ENCODE peak calls at places on chromosomes 4 and X, in four cellular contexts. One of them, this sample, is unnamed.

GRCh38 chrX:17547658-17548057 is 172.7 kb downstream of the NHS start:
- DNase-seq in K562: peak
- DNase-seq in HepG2: peak
- DNase-seq in H1: no peak
- DNase-seq in this sample: peak

GRCh38 chr4:111717916-111718315 is 427.3 kb upstream of the FAM241A start:
- DNase-seq in K562: no peak
- DNase-seq in HepG2: no peak
- DNase-seq in H1: no peak
- DNase-seq in this sample: no peak

GRCh38 chr4:89303989-89304388 is 3.6 kb downstream of the GPRIN3 start:
- DNase-seq in H1: no peak
- DNase-seq in K562: no peak
- DNase-seq in HepG2: no peak
- DNase-seq in this sample: no peak

GRCh38 chr4:106032851-106033286 is 137.6 kb downstream of the NPNT start:
- DNase-seq in K562: no peak
- DNase-seq in H1: no peak
- DNase-seq in HepG2: peak
- DNase-seq in this sample: no peak

GRCh38 chr4:109472343-109472761 is 38.7 kb downstream of the SEC24B start:
- DNase-seq in K562: peak
- DNase-seq in H1: no peak
- DNase-seq in HepG2: no peak
- DNase-seq in this sample: peak

GRCh38 chr4:114026447-114026846 is 47.0 kb upstream of the ARSJ start:
- DNase-seq in HepG2: no peak
- DNase-seq in H1: no peak
- DNase-seq in K562: no peak
- DNase-seq in this sample: no peak

GRCh38 chr4:12545845-12546244 is 938.3 kb downstream of the RAB28 start:
- DNase-seq in K562: no peak
- DNase-seq in H1: no peak
- DNase-seq in HepG2: no peak
- DNase-seq in this sample: no peak

GRCh38 chrX:77342028-77342427 is 105.2 kb upstream of the FGF16 start:
- DNase-seq in K562: no peak
- DNase-seq in H1: no peak
- DNase-seq in HepG2: no peak
- DNase-seq in this sample: no peak

GRCh38 chrX:141791856-141792255 is 46.3 kb upstream of the MAGEC3 start:
- DNase-seq in HepG2: no peak
- DNase-seq in K562: no peak
- DNase-seq in H1: no peak
- DNase-seq in this sample: no peak

GRCh38 chrX:40646489-40647306 is 663 bp downstream of the CXorf38 start:
- DNase-seq in H1: peak
- DNase-seq in HepG2: no peak
- DNase-seq in K562: peak
- DNase-seq in this sample: peak

GRCh38 chr4:52259978-52260377 is 208.9 kb downstream of the SPATA18 start:
- DNase-seq in HepG2: no peak
- DNase-seq in H1: no peak
- DNase-seq in K562: no peak
- DNase-seq in this sample: no peak

GRCh38 chrX:44101300-44101699 is 128.1 kb upstream of the NDP start:
- DNase-seq in HepG2: no peak
- DNase-seq in K562: no peak
- DNase-seq in H1: no peak
- DNase-seq in this sample: no peak

GRCh38 chr4:95106408-95106928 is 348.7 kb downstream of the BMPR1B start:
- DNase-seq in H1: no peak
- DNase-seq in K562: no peak
- DNase-seq in HepG2: no peak
- DNase-seq in this sample: no peak

GRCh38 chr4:163681208-163681821 is 186.8 kb downstream of the TMA16 start:
- DNase-seq in HepG2: peak
- DNase-seq in K562: peak
- DNase-seq in H1: no peak
- DNase-seq in this sample: peak

GRCh38 chr4:6295495-6295894 is 25.8 kb downstream of the WFS1 start:
- DNase-seq in HepG2: no peak
- DNase-seq in K562: no peak
- DNase-seq in H1: no peak
- DNase-seq in this sample: no peak

GRCh38 chr4:80685219-80685618 is 345.3 kb upstream of the BMP3 start:
- DNase-seq in HepG2: no peak
- DNase-seq in K562: no peak
- DNase-seq in H1: no peak
- DNase-seq in this sample: no peak

GRCh38 chr4:13546374-13546854 is 2.1 kb upstream of the NKX3-2 start:
- DNase-seq in HepG2: no peak
- DNase-seq in K562: no peak
- DNase-seq in H1: peak
- DNase-seq in this sample: no peak

GRCh38 chr4:26242451-26242850 is 78.4 kb upstream of the RBPJ start:
- DNase-seq in K562: no peak
- DNase-seq in HepG2: no peak
- DNase-seq in H1: no peak
- DNase-seq in this sample: no peak

GRCh38 chrX:3393581-3394111 is 47.2 kb upstream of the MXRA5 start:
- DNase-seq in K562: no peak
- DNase-seq in HepG2: no peak
- DNase-seq in H1: no peak
- DNase-seq in this sample: peak

GRCh38 chrX:107205770-107206696 is at the start of the genes DNAAF6 and NUP62CL:
- DNase-seq in HepG2: peak
- DNase-seq in H1: peak
- DNase-seq in K562: peak
- DNase-seq in this sample: peak

GRCh38 chr4:104743141-104743748 is 248.6 kb upstream of the CXXC4 start:
- DNase-seq in H1: no peak
- DNase-seq in K562: no peak
- DNase-seq in HepG2: no peak
- DNase-seq in this sample: no peak

GRCh38 chr4:158818595-158818994 is 49.8 kb downstream of the FNIP2 start:
- DNase-seq in K562: no peak
- DNase-seq in HepG2: no peak
- DNase-seq in H1: no peak
- DNase-seq in this sample: peak

GRCh38 chr4:124030038-124030638 is 633.5 kb downstream of the SPRY1 start:
- DNase-seq in H1: no peak
- DNase-seq in K562: no peak
- DNase-seq in HepG2: no peak
- DNase-seq in this sample: no peak

GRCh38 chr4:41796545-41797210 is 48.2 kb upstream of the PHOX2B start:
- DNase-seq in HepG2: no peak
- DNase-seq in K562: no peak
- DNase-seq in H1: peak
- DNase-seq in this sample: no peak

GRCh38 chrX:54920610-54921426 is at the start of gene TRO:
- DNase-seq in HepG2: no peak
- DNase-seq in H1: peak
- DNase-seq in K562: no peak
- DNase-seq in this sample: no peak

GRCh38 chr4:13367244-13367643 is 116.9 kb downstream of the RAB28 start:
- DNase-seq in HepG2: peak
- DNase-seq in H1: no peak
- DNase-seq in K562: no peak
- DNase-seq in this sample: no peak

GRCh38 chr4:168484626-168485025 is 4.3 kb upstream of the DDX60L start:
- DNase-seq in K562: no peak
- DNase-seq in H1: no peak
- DNase-seq in HepG2: no peak
- DNase-seq in this sample: peak

DNA sequence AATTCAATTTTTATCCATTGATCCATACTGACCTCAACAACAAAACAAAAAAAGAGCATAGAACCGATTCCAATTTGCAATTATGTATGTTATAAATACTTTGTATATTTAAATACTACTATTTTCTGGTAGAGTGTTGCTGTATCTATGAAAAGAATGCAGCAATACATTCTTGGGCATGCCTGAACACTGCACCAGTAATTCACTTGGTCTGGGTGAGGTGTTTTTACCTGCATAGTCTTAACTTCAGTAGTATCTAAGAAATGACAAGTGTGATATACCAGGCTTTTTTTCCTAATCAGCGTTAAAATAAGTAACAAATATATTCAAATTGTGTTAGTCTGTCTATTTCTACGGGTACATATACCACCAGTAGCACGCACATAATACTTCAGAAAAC is 120.2 kb downstream of the KLHL13 start:
- DNase-seq in K562: no peak
- DNase-seq in H1: no peak
- DNase-seq in HepG2: no peak
- DNase-seq in this sample: no peak
- H3K27ac ChIP-seq in K562: no peak
- H3K27ac ChIP-seq in H1: no peak
- H3K27ac ChIP-seq in HepG2: no peak
- H3K27ac ChIP-seq in this sample: no peak

GRCh38 chr4:176298664-176299063 is 21.1 kb upstream of the SPCS3 start:
- DNase-seq in H1: no peak
- DNase-seq in HepG2: no peak
- DNase-seq in K562: no peak
- DNase-seq in this sample: no peak

GRCh38 chr4:176289561-176289960 is 20.5 kb upstream of the ASB5 start:
- DNase-seq in H1: no peak
- DNase-seq in HepG2: no peak
- DNase-seq in K562: no peak
- DNase-seq in this sample: no peak

GRCh38 chr4:176291748-176292147 is 22.7 kb upstream of the ASB5 start:
- DNase-seq in H1: no peak
- DNase-seq in K562: no peak
- DNase-seq in HepG2: no peak
- DNase-seq in this sample: no peak

GRCh38 chr4:176290520-176290919 is 21.5 kb upstream of the ASB5 start:
- DNase-seq in HepG2: no peak
- DNase-seq in K562: peak
- DNase-seq in H1: no peak
- DNase-seq in this sample: no peak

GRCh38 chr4:176293660-176294059 is 24.6 kb upstream of the ASB5 start:
- DNase-seq in H1: no peak
- DNase-seq in HepG2: no peak
- DNase-seq in K562: no peak
- DNase-seq in this sample: no peak
- H2AFZ ChIP-seq in H1: no peak
- H2AFZ ChIP-seq in HepG2: no peak
- H2AFZ ChIP-seq in K562: peak
- H2AFZ ChIP-seq in this sample: no peak

GRCh38 chr4:122826596-122827257 is at the start of gene FGF2:
- DNase-seq in H1: peak
- DNase-seq in HepG2: no peak
- DNase-seq in K562: peak
- DNase-seq in this sample: peak
- TF ChIP-seq JUN in H1: no peak
- TF ChIP-seq JUN in HepG2: no peak
- TF ChIP-seq JUN in K562: no peak
- TF ChIP-seq JUN in this sample: no peak

GRCh38 chr4:147790412-147790811 is 58.5 kb downstream of the ARHGAP10 start:
- DNase-seq in H1: no peak
- DNase-seq in K562: no peak
- DNase-seq in HepG2: no peak
- DNase-seq in this sample: no peak

GRCh38 chr4:147786531-147786930 is 54.6 kb downstream of the ARHGAP10 start:
- DNase-seq in H1: no peak
- DNase-seq in HepG2: no peak
- DNase-seq in K562: no peak
- DNase-seq in this sample: no peak

GRCh38 chr4:147787204-147787603 is 55.3 kb downstream of the ARHGAP10 start:
- DNase-seq in HepG2: no peak
- DNase-seq in H1: no peak
- DNase-seq in K562: no peak
- DNase-seq in this sample: no peak

GRCh38 chr4:147789596-147789995 is 57.7 kb downstream of the ARHGAP10 start:
- DNase-seq in K562: no peak
- DNase-seq in HepG2: no peak
- DNase-seq in H1: no peak
- DNase-seq in this sample: no peak

DNA sequence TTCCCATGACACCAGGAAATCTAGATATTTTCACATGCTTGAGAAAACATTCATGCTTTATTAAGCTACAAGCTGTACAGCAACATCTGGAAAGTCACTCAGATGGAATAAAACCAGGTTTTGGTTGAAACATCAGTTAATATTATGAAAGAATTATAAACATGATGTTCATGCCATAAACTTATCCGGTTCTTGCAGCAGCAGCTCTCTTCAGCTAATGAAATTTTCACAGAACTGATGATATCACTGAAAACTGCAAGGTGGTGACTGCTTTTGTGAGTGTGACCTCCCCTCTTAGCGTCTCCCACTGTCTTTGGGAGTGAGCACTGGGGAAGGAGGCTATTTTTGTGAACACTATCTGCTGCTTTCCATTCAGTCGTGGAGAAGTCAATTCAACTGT is 56.9 kb downstream of the ARHGAP10 start:
- DNase-seq in H1: no peak
- DNase-seq in HepG2: no peak
- DNase-seq in K562: no peak
- DNase-seq in this sample: no peak
- H3K27ac ChIP-seq in H1: no peak
- H3K27ac ChIP-seq in HepG2: no peak
- H3K27ac ChIP-seq in K562: no peak
- H3K27ac ChIP-seq in this sample: no peak

DNA sequence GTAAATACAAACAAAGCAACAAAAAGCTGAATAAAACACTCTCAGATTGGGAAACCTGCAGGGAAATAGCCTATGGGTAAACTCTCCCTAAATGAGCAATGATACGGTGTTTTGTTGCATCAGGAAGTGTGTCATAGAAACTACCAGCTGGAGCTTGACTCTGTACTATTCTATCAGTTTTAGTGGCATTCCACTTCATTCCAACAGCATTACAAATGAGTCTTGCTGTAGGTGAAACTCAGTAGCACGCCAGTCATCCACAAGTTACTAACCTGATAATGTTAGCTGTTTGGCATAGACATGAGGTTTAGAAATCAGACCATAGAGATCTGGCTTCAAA is 24.9 kb downstream of the FGFBP1 start:
- DNase-seq in HepG2: no peak
- DNase-seq in K562: no peak
- DNase-seq in H1: no peak
- DNase-seq in this sample: peak
- H2AFZ ChIP-seq in HepG2: no peak
- H2AFZ ChIP-seq in K562: no peak
- H2AFZ ChIP-seq in H1: no peak
- H2AFZ ChIP-seq in this sample: no peak

GRCh38 chrX:11664211-11664888 is 1.4 kb downstream of the ARHGAP6 start:
- DNase-seq in H1: peak
- DNase-seq in K562: no peak
- DNase-seq in HepG2: no peak
- DNase-seq in this sample: no peak
- TF ChIP-seq JUN in H1: no peak
- TF ChIP-seq JUN in K562: no peak
- TF ChIP-seq JUN in HepG2: no peak
- TF ChIP-seq JUN in this sample: no peak

This sample was measured in endothelial cell of umbilical vein.